ENCODE peak calls at places on chromosomes 2 and 18, in five cellular contexts. Q is NCI-H2029, Y is foreskin keratinocyte, V is retina, W is amygdala. E is an unnamed sample.

GRCh38 chr2:143601828-143602227 is 472.6 kb downstream of the ARHGAP15 start:
- DNase-seq in V (no peak), W (no peak), Y (no peak), Q (no peak), E (no peak)

GRCh38 chr2:190911813-190912212 is 31.2 kb downstream of the GLS start:
- DNase-seq in Q (no peak), V (no peak), W (no peak), Y (peak), E (no peak)

GRCh38 chr18:3790702-3791101 is 340.7 kb downstream of the TGIF1 start:
- DNase-seq in V (peak), Q (no peak), W (no peak), Y (no peak), E (peak)

GRCh38 chr2:3628800-3629199 is 29.2 kb upstream of the ALLC start:
- DNase-seq in V (no peak), W (no peak), Q (no peak), Y (no peak), E (no peak)

GRCh38 chr2:196277002-196277401 is 105.6 kb upstream of the STK17B start:
- DNase-seq in V (no peak), Q (no peak), W (no peak), Y (no peak), E (no peak)

GRCh38 chr2:191638079-191638801 is 39.7 kb upstream of the NABP1 start:
- DNase-seq in Q (peak), W (no peak), Y (no peak), V (no peak), E (no peak)

GRCh38 chr2:239277401-239278085 is 123.3 kb downstream of the HDAC4 start:
- DNase-seq in W (no peak), Q (no peak), Y (no peak), V (no peak), E (no peak)

GRCh38 chr2:47145466-47145865 is 9.6 kb downstream of the STPG4 start:
- DNase-seq in Q (no peak), Y (peak), V (no peak), W (no peak), E (no peak)

GRCh38 chr18:75581336-75582121 is 154.0 kb upstream of the SMIM21 start:
- DNase-seq in V (no peak), W (no peak), Q (no peak), Y (no peak), E (no peak)

GRCh38 chr18:24086082-24086481 is 52.8 kb upstream of the CABYR start:
- DNase-seq in Y (no peak), W (no peak), Q (no peak), V (no peak), E (no peak)

GRCh38 chr18:35683021-35683420 is 101.5 kb downstream of the GALNT1 start:
- DNase-seq in V (no peak), W (no peak), Y (no peak), Q (no peak), E (no peak)

GRCh38 chr2:53593891-53594585 is 173.6 kb upstream of the CHAC2 start:
- DNase-seq in V (no peak), W (no peak), Y (peak), Q (peak), E (no peak)

GRCh38 chr2:238974061-238974460 is 126.2 kb downstream of the TWIST2 start:
- DNase-seq in V (no peak), Y (peak), Q (no peak), W (no peak), E (no peak)

GRCh38 chr2:127398239-127398590 is 10.4 kb upstream of the MAP3K2 start:
- DNase-seq in V (no peak), Y (peak), Q (peak), W (no peak), E (no peak)

GRCh38 chr2:216688731-216689360 is 6.5 kb downstream of the IGFBP5 start:
- DNase-seq in Q (peak), V (no peak), Y (no peak), W (no peak), E (no peak)

GRCh38 chr2:106542730-106543359 is 55.7 kb downstream of the CD8B2 start:
- DNase-seq in Q (peak), Y (peak), V (peak), W (peak), E (peak)

GRCh38 chr2:232293191-232293590 is 85.4 kb upstream of the ALPP start:
- DNase-seq in Q (no peak), V (no peak), Y (no peak), W (no peak), E (no peak)

GRCh38 chr18:46148810-46149209 is 44.6 kb downstream of the HAUS1 start:
- DNase-seq in V (peak), W (no peak), Y (no peak), Q (peak), E (peak)

GRCh38 chr2:108297436-108298141 is 8.9 kb downstream of the SULT1C2 start:
- DNase-seq in Q (no peak), V (no peak), Y (peak), W (no peak), E (no peak)

E was measured in SK-N-DZ.